ENCODE peak calls at places on chromosomes 12 and 14, in seven cellular contexts. K, B, A, C, L, E and P are unnamed samples.

GRCh38 chr12:121812320-121812871 is 8.6 kb downstream of the SETD1B start:
- DNase-seq in K (no peak), B (peak), A (peak), C (peak), L (peak), E (peak), P (no peak)

GRCh38 chr12:5201554-5202243 is 158.0 kb downstream of the KCNA5 start:
- DNase-seq in K (no peak), B (no peak), A (no peak), C (no peak), L (peak), E (peak), P (no peak)

GRCh38 chr14:53016491-53016890 is 65.6 kb upstream of the FERMT2 start:
- DNase-seq in K (no peak), B (no peak), A (no peak), C (no peak), L (no peak), E (no peak), P (no peak)

GRCh38 chr12:101475751-101476305 is 692 bp downstream of the SPIC start:
- DNase-seq in K (no peak), B (no peak), A (no peak), C (no peak), L (no peak), E (no peak), P (no peak)

GRCh38 chr12:98838282-98838681 is 193.2 kb downstream of the APAF1 start:
- DNase-seq in K (no peak), B (no peak), A (no peak), C (no peak), L (no peak), E (no peak), P (no peak)

GRCh38 chr12:54125950-54126695 is 62.7 kb downstream of the SMUG1 start:
- DNase-seq in K (no peak), B (peak), A (peak), C (no peak), L (peak), E (no peak), P (no peak)

GRCh38 chr14:57816568-57817284 is 49.2 kb downstream of the SLC35F4 start:
- DNase-seq in K (no peak), B (no peak), A (no peak), C (no peak), L (no peak), E (no peak), P (no peak)

GRCh38 chr12:53325539-53326061 is 4.2 kb upstream of the AAAS start:
- DNase-seq in K (no peak), B (peak), A (peak), C (no peak), L (peak), E (no peak), P (no peak)

GRCh38 chr12:25723286-25723685 is 170.2 kb upstream of the LMNTD1 start:
- DNase-seq in K (no peak), B (no peak), A (no peak), C (no peak), L (no peak), E (no peak), P (no peak)

GRCh38 chr12:3658327-3659163 is 94.4 kb downstream of the CRACR2A start:
- DNase-seq in K (peak), B (no peak), A (no peak), C (no peak), L (no peak), E (peak), P (no peak)

GRCh38 chr12:104684884-104685283 is 228.1 kb downstream of the CHST11 start:
- DNase-seq in K (no peak), B (no peak), A (no peak), C (no peak), L (no peak), E (no peak), P (no peak)

GRCh38 chr12:26918321-26919215 is 19.2 kb downstream of the INTS13 start:
- DNase-seq in K (no peak), B (no peak), A (no peak), C (no peak), L (no peak), E (no peak), P (no peak)
- TF ChIP-seq CTCF in K (no peak), B (peak), A (no peak), C (peak), L (peak), E (peak), P (peak)

DNA sequence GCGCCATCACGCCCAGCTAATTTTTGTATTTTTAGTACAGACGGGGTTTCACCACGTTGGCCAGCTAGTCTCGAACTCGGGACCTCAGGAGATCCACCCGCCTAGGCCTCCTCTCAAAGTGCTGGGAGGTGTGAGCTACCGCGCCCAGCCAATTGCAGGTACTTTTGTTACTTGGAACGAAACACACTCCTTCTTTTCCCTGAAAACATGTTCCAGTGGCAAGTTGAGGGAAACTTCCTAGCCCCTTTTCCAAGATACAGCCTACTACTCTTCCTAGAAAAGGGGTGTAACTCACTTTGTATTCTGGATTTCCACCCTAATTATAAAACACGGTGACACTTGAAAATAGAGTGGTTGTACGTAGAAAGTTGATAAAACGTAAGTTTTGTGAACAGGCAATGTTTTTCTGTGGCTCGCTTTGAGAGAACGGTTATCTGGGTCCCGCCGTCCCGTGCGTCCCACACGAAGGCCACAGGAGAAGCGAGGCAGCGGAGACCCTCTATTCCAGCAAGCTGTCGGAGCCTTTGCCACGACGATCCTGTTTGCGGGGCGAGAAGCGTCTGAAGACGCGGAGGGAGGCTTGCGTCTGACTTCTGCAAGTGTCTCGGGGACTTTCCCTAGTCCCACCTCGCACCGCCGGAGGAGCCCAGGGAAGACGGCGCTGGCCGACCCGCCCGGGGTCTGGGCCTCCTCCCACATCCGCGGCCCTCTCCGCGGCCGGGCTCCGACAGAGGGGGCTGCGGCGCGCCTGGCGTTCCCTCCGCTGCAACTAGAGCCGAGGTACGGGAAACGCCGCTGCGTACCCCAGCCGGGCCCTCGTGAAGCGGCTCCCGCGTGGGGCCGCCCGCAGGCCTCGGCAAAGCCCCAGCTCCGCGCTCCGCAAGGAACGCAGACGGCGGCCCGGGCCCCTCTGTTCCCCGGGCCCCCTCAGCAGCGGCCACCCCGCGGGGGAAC is 745 bp downstream of the CDCA4 start:
- DNase-seq in K (peak), B (no peak), A (no peak), C (no peak), L (peak), E (peak), P (no peak)
- H3K27ac ChIP-seq in K (peak), B (peak), A (peak), C (peak), L (peak), E (peak), P (peak)

DNA sequence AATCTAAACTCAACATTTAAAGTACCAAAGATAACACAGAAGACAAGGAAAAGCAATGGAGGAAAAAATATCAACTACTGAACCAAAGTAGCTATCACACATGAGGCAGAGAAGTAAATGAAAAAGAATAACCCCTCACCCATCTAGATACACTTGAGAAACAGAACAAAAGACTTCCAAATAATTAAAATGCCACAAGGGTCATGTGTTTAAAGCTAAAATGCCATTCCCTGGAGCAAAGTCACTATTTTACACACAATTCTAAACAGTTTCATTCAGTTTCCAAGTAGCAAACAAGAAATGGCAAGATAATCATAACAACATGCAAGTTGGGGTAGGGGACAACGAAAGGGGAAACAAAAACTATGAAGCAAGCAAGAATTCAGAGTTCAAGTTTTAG is 12.0 kb downstream of the OSBPL8 start:
- DNase-seq in K (no peak), B (no peak), A (no peak), C (no peak), L (no peak), E (no peak), P (no peak)
- H3K4me3 ChIP-seq in K (no peak), B (no peak), A (no peak), C (no peak), L (no peak), E (no peak), P (no peak)

GRCh38 chr14:91654836-91655235 is 77.0 kb downstream of the CATSPERB start:
- DNase-seq in K (no peak), B (no peak), A (no peak), C (no peak), L (no peak), E (no peak), P (no peak)

GRCh38 chr14:91647817-91648216 is 84.1 kb downstream of the CATSPERB start:
- DNase-seq in K (no peak), B (no peak), A (no peak), C (no peak), L (no peak), E (no peak), P (no peak)

GRCh38 chr14:91649930-91650329 is 82.0 kb downstream of the CATSPERB start:
- DNase-seq in K (no peak), B (no peak), A (no peak), C (peak), L (no peak), E (peak), P (no peak)
- TF ChIP-seq CTCF in K (peak), B (peak), A (peak), C (peak), L (peak), E (peak), P (peak)